ENCODE peak calls at places on chromosomes 16 and 17, in five cellular contexts. One of them, this sample, is unnamed.
A peak's percentile ranks its signal among the peaks of the same experiment; 100 is the strongest.

GRCh38 chr17:16483021-16483645 is 8.9 kb downstream of the LRRC75A start:
- DNase-seq in colonic mucosa: no peak
- DNase-seq in RWPE2: no peak
- DNase-seq in IMR-90: no peak
- DNase-seq in breast epithelium: no peak
- DNase-seq in this sample: no peak

GRCh38 chr17:20934288-20934687 is 108.5 kb downstream of the USP22 start:
- DNase-seq in colonic mucosa: no peak
- DNase-seq in RWPE2: no peak
- DNase-seq in breast epithelium: no peak
- DNase-seq in IMR-90: no peak
- DNase-seq in this sample: no peak

GRCh38 chr16:11797957-11798299 is 870 bp upstream of the ZC3H7A start:
- DNase-seq in breast epithelium: no peak
- DNase-seq in colonic mucosa: peak; percentile 34
- DNase-seq in RWPE2: no peak
- DNase-seq in IMR-90: no peak
- DNase-seq in this sample: no peak

GRCh38 chr16:67241008-67241900 is 6.0 kb downstream of the FHOD1 start:
- DNase-seq in IMR-90: peak; percentile 92
- DNase-seq in colonic mucosa: peak; percentile 81
- DNase-seq in breast epithelium: peak; percentile 87
- DNase-seq in RWPE2: peak; percentile 87
- DNase-seq in this sample: peak; percentile 90

GRCh38 chr17:59839646-59840328 is 53.0 kb downstream of the TUBD1 start:
- DNase-seq in IMR-90: no peak
- DNase-seq in breast epithelium: no peak
- DNase-seq in RWPE2: no peak
- DNase-seq in colonic mucosa: no peak
- DNase-seq in this sample: no peak

GRCh38 chr16:84341533-84342295 is 26.6 kb upstream of the ATP2C2 start:
- DNase-seq in breast epithelium: no peak
- DNase-seq in IMR-90: no peak
- DNase-seq in RWPE2: no peak
- DNase-seq in colonic mucosa: peak; percentile 86
- DNase-seq in this sample: no peak

GRCh38 chr17:50830298-50830697 is 5.1 kb upstream of the WFIKKN2 start:
- DNase-seq in breast epithelium: no peak
- DNase-seq in RWPE2: no peak
- DNase-seq in IMR-90: no peak
- DNase-seq in colonic mucosa: no peak
- DNase-seq in this sample: no peak

GRCh38 chr17:50076591-50077235 is 18.4 kb upstream of the PDK2 start:
- DNase-seq in colonic mucosa: no peak
- DNase-seq in RWPE2: no peak
- DNase-seq in IMR-90: no peak
- DNase-seq in breast epithelium: no peak
- DNase-seq in this sample: no peak

GRCh38 chr16:79632289-79632688 is 31.8 kb upstream of the MAF start:
- DNase-seq in colonic mucosa: no peak
- DNase-seq in IMR-90: no peak
- DNase-seq in RWPE2: no peak
- DNase-seq in breast epithelium: no peak
- DNase-seq in this sample: no peak

GRCh38 chr17:80826955-80827645 is 164.5 kb upstream of the CHMP6 start:
- DNase-seq in RWPE2: peak; percentile 97
- DNase-seq in IMR-90: peak; percentile 99
- DNase-seq in breast epithelium: peak; percentile 48
- DNase-seq in colonic mucosa: no peak
- DNase-seq in this sample: no peak

GRCh38 chr17:30229012-30229411 is 6.5 kb downstream of the SLC6A4 start:
- DNase-seq in IMR-90: no peak
- DNase-seq in RWPE2: no peak
- DNase-seq in breast epithelium: no peak
- DNase-seq in colonic mucosa: no peak
- DNase-seq in this sample: no peak

GRCh38 chr16:55471448-55472097 is 7.4 kb upstream of the MMP2 start:
- DNase-seq in breast epithelium: no peak
- DNase-seq in IMR-90: peak; percentile 92
- DNase-seq in colonic mucosa: no peak
- DNase-seq in RWPE2: no peak
- DNase-seq in this sample: no peak

GRCh38 chr16:86528061-86528929 is 18.0 kb downstream of the FOXF1 start:
- DNase-seq in IMR-90: no peak
- DNase-seq in colonic mucosa: no peak
- DNase-seq in RWPE2: no peak
- DNase-seq in breast epithelium: no peak
- DNase-seq in this sample: no peak

GRCh38 chr16:72428611-72429376 is 256.8 kb upstream of the PMFBP1 start:
- DNase-seq in RWPE2: no peak
- DNase-seq in colonic mucosa: no peak
- DNase-seq in breast epithelium: no peak
- DNase-seq in IMR-90: no peak
- DNase-seq in this sample: no peak

GRCh38 chr16:87458424-87458915 is 34.4 kb downstream of the ZCCHC14 start:
- DNase-seq in RWPE2: no peak
- DNase-seq in colonic mucosa: no peak
- DNase-seq in breast epithelium: no peak
- DNase-seq in IMR-90: no peak
- DNase-seq in this sample: no peak

GRCh38 chr17:75830168-75831031 is 13.8 kb downstream of the UNC13D start:
- DNase-seq in colonic mucosa: peak; percentile 64
- DNase-seq in breast epithelium: no peak
- DNase-seq in RWPE2: peak; percentile 61
- DNase-seq in IMR-90: no peak
- DNase-seq in this sample: no peak

GRCh38 chr16:11151156-11151904 is 104.7 kb downstream of the SOCS1 start:
- DNase-seq in breast epithelium: no peak
- DNase-seq in colonic mucosa: no peak
- DNase-seq in RWPE2: no peak
- DNase-seq in IMR-90: no peak
- DNase-seq in this sample: no peak

GRCh38 chr16:50169555-50170096 is 16.5 kb downstream of the TENT4B start:
- DNase-seq in colonic mucosa: no peak
- DNase-seq in breast epithelium: no peak
- DNase-seq in IMR-90: no peak
- DNase-seq in RWPE2: no peak
- DNase-seq in this sample: no peak

GRCh38 chr16:49458656-49459445 is 85.2 kb downstream of the C16orf78 start:
- DNase-seq in breast epithelium: no peak
- DNase-seq in RWPE2: no peak
- DNase-seq in IMR-90: no peak
- DNase-seq in colonic mucosa: peak; percentile 4
- DNase-seq in this sample: no peak

GRCh38 chr17:70405492-70406220 is 236.3 kb downstream of the KCNJ2 start:
- DNase-seq in breast epithelium: no peak
- DNase-seq in colonic mucosa: no peak
- DNase-seq in RWPE2: peak; percentile 52
- DNase-seq in IMR-90: peak; percentile 97
- DNase-seq in this sample: no peak

GRCh38 chr17:59110973-59111372 is 4.3 kb upstream of the TRIM37 start:
- DNase-seq in IMR-90: no peak
- DNase-seq in colonic mucosa: no peak
- DNase-seq in RWPE2: no peak
- DNase-seq in breast epithelium: no peak
- DNase-seq in this sample: no peak

GRCh38 chr17:74177018-74177450 is 26.4 kb upstream of the RPL38 start:
- DNase-seq in RWPE2: no peak
- DNase-seq in breast epithelium: no peak
- DNase-seq in colonic mucosa: no peak
- DNase-seq in IMR-90: peak; percentile 37
- DNase-seq in this sample: no peak

GRCh38 chr17:34623856-34624766 is 44.7 kb downstream of the TMEM132E start:
- DNase-seq in colonic mucosa: no peak
- DNase-seq in breast epithelium: no peak
- DNase-seq in IMR-90: no peak
- DNase-seq in RWPE2: no peak
- DNase-seq in this sample: no peak

GRCh38 chr16:11407047-11407982 is 62.1 kb downstream of the RMI2 start:
- DNase-seq in RWPE2: no peak
- DNase-seq in IMR-90: peak; percentile 77
- DNase-seq in breast epithelium: peak; percentile 49
- DNase-seq in colonic mucosa: peak; percentile 73
- DNase-seq in this sample: no peak

GRCh38 chr16:78310990-78311561 is 211.6 kb downstream of the WWOX start:
- DNase-seq in RWPE2: no peak
- DNase-seq in IMR-90: peak; percentile 2
- DNase-seq in colonic mucosa: no peak
- DNase-seq in breast epithelium: no peak
- DNase-seq in this sample: no peak

DNA sequence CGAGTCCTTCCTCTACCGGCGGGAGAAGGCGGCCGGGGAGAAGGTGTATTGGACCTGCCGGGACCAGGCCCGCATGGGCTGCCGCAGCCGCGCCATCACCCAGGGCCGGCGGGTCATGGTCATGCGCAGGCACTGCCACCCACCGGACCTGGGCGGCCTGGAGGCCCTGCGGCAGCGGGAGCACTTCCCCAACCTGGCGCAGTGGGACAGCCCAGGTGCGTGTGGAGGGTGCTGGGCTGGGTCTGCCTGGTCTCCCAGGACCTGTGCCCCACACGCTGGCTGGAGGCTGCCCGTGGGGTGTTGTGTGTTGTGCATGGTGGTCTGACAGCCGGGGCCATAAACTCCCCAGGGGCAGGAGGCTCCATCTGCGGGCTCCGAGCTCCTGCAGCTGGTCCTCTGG is 25.4 kb downstream of the FLYWCH1 start:
- DNase-seq in breast epithelium: no peak
- DNase-seq in RWPE2: no peak
- DNase-seq in IMR-90: no peak
- DNase-seq in colonic mucosa: no peak
- DNase-seq in this sample: no peak
- H3K4me1 ChIP-seq in breast epithelium: no peaks in the 10 kb centered on the region
- H3K4me1 ChIP-seq in RWPE2: no peaks in the 10 kb centered on the region
- H3K4me1 ChIP-seq in IMR-90: no peaks in the 10 kb centered on the region
- H3K4me1 ChIP-seq in colonic mucosa: no peaks in the 10 kb centered on the region
- H3K4me1 ChIP-seq in this sample: no peaks in the 10 kb centered on the region

GRCh38 chr16:27819356-27819755 is 244.2 kb downstream of the GSG1L start:
- DNase-seq in colonic mucosa: no peak
- DNase-seq in RWPE2: no peak
- DNase-seq in breast epithelium: no peak
- DNase-seq in IMR-90: no peak
- DNase-seq in this sample: no peak

GRCh38 chr16:27819881-27820610 is 243.5 kb downstream of the GSG1L start:
- DNase-seq in IMR-90: no peak
- DNase-seq in RWPE2: no peak
- DNase-seq in colonic mucosa: no peak
- DNase-seq in breast epithelium: no peak
- DNase-seq in this sample: no peak

GRCh38 chr16:27818231-27818630 is 245.3 kb downstream of the GSG1L start:
- DNase-seq in colonic mucosa: no peak
- DNase-seq in IMR-90: no peak
- DNase-seq in RWPE2: no peak
- DNase-seq in breast epithelium: no peak
- DNase-seq in this sample: no peak

GRCh38 chr16:27822529-27823437 is 240.7 kb downstream of the GSG1L start:
- DNase-seq in colonic mucosa: no peak
- DNase-seq in RWPE2: peak; percentile 24
- DNase-seq in breast epithelium: no peak
- DNase-seq in IMR-90: no peak
- DNase-seq in this sample: no peak

DNA sequence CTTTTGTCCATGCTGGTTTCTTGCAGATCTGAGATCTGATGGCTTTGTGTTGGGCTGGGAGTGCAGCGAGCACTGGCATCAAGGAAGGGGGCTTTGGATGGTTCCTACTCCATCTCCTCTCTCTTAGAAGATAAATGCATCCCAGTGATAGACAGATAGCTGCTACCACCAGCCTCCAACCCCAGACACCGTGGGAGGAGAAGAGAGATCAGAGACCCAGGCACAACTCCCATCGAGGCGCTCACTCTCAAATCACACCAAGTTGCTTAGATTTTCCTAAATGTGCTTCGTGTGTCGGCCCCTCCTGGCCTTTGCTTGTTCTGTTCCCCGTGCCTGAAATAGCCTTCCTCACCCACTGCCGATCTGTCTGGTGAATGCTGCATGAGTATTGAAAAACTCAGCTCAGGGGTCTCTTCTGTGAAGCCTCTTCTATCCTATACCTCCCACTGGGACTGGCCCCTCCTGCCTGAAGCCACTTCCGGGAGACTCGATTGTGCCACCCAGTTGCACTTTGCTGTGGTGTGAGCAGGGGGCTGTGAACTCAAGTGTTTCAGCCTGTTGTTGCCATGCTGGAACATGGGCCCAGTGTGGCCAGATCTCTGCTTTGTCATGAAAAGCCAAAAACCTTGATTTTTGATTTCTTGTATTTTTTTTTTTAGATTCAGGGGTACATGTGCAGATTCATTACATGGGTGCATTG is 242.7 kb downstream of the GSG1L start:
- DNase-seq in colonic mucosa: no peak
- DNase-seq in breast epithelium: no peak
- DNase-seq in RWPE2: no peak
- DNase-seq in IMR-90: no peak
- DNase-seq in this sample: no peak
- H3K4me1 ChIP-seq in colonic mucosa: no peaks in the 10 kb centered on the region
- H3K4me1 ChIP-seq in breast epithelium: no peaks in the 10 kb centered on the region
- H3K4me1 ChIP-seq in RWPE2: no peaks in the 10 kb centered on the region
- H3K4me1 ChIP-seq in IMR-90: no peaks in the 10 kb centered on the region
- H3K4me1 ChIP-seq in this sample: no peaks in the 10 kb centered on the region

DNA sequence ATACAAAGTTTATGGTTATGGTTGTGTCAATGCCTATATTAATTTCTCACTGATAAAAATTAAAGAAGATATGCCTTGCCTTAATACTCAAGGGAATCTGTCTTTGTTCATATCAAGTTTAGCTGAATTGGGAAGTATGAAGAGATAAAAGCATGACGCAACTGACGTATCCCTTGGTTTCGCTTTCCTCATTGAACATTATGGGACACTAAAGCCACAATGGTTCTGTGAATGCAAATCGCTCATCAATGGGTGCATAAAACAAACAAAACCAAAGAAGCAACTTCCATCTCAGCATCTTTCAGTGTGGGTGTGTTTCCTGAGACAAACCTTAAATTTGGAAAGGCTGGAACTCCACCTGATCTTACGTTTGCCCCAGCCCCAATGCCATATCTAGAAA is 108.2 kb downstream of the NPIPB5 start:
- DNase-seq in RWPE2: no peak
- DNase-seq in colonic mucosa: no peak
- DNase-seq in breast epithelium: no peak
- DNase-seq in IMR-90: no peak
- DNase-seq in this sample: no peak
- H3K4me1 ChIP-seq in RWPE2: peaks cover 13% of the 10 kb centered on the region
- H3K4me1 ChIP-seq in colonic mucosa: no peaks in the 10 kb centered on the region
- H3K4me1 ChIP-seq in breast epithelium: peaks cover 4% of the 10 kb centered on the region
- H3K4me1 ChIP-seq in IMR-90: no peaks in the 10 kb centered on the region
- H3K4me1 ChIP-seq in this sample: no peaks in the 10 kb centered on the region

GRCh38 chr16:75219088-75219487 is 300 bp downstream of the CTRB1 start:
- DNase-seq in colonic mucosa: no peak
- DNase-seq in breast epithelium: no peak
- DNase-seq in IMR-90: no peak
- DNase-seq in RWPE2: no peak
- DNase-seq in this sample: no peak
- H3K4me1 ChIP-seq in colonic mucosa: no peaks in the 10 kb centered on the region
- H3K4me1 ChIP-seq in breast epithelium: no peaks in the 10 kb centered on the region
- H3K4me1 ChIP-seq in IMR-90: no peaks in the 10 kb centered on the region
- H3K4me1 ChIP-seq in RWPE2: no peaks in the 10 kb centered on the region
- H3K4me1 ChIP-seq in this sample: peaks cover 7% of the 10 kb centered on the region

This sample was measured in lower lobe of right lung.